ENCODE peak calls at places on chromosomes 12 and 14, in six cellular contexts. One of them, this sample, is unnamed.
A peak's percentile ranks its signal among the peaks of the same experiment; 100 is the strongest.

GRCh38 chr14:69535230-69535848 is 39.3 kb downstream of the CCDC177 start:
- DNase-seq in ovary: peak; percentile 28
- DNase-seq in NB4: no peak
- DNase-seq in stomach: peak; percentile 37
- DNase-seq in uterus: no peak
- DNase-seq in OCI-LY7: no peak
- DNase-seq in this sample: no peak

GRCh38 chr12:127712561-127712960 is 554.4 kb upstream of the TMEM132C start:
- DNase-seq in ovary: no peak
- DNase-seq in NB4: no peak
- DNase-seq in stomach: no peak
- DNase-seq in uterus: no peak
- DNase-seq in OCI-LY7: no peak
- DNase-seq in this sample: no peak

GRCh38 chr12:67661311-67662011 is 12.9 kb downstream of the DYRK2 start:
- DNase-seq in ovary: no peak
- DNase-seq in NB4: peak; percentile 79
- DNase-seq in stomach: no peak
- DNase-seq in uterus: no peak
- DNase-seq in OCI-LY7: no peak
- DNase-seq in this sample: no peak

GRCh38 chr12:20421338-20421890 is 53.1 kb downstream of the PDE3A start:
- DNase-seq in ovary: no peak
- DNase-seq in NB4: peak; percentile 28
- DNase-seq in stomach: no peak
- DNase-seq in uterus: no peak
- DNase-seq in OCI-LY7: no peak
- DNase-seq in this sample: peak; percentile 1

GRCh38 chr12:80411787-80412186 is 32.2 kb upstream of the PTPRQ start:
- DNase-seq in ovary: no peak
- DNase-seq in NB4: no peak
- DNase-seq in stomach: no peak
- DNase-seq in uterus: no peak
- DNase-seq in OCI-LY7: no peak
- DNase-seq in this sample: peak; percentile 15

GRCh38 chr14:103188691-103189480 is 65.6 kb downstream of the TNFAIP2 start:
- DNase-seq in ovary: peak; percentile 67
- DNase-seq in NB4: no peak
- DNase-seq in stomach: peak; percentile 37
- DNase-seq in uterus: peak; percentile 60
- DNase-seq in OCI-LY7: no peak
- DNase-seq in this sample: peak; percentile 38

GRCh38 chr12:39892146-39892545 is 213.7 kb downstream of the SLC2A13 start:
- DNase-seq in ovary: no peak
- DNase-seq in NB4: peak; percentile 60
- DNase-seq in stomach: no peak
- DNase-seq in uterus: no peak
- DNase-seq in OCI-LY7: no peak
- DNase-seq in this sample: no peak

GRCh38 chr12:4215862-4216541 is 57.6 kb upstream of the CCND2 start:
- DNase-seq in ovary: no peak
- DNase-seq in NB4: no peak
- DNase-seq in stomach: no peak
- DNase-seq in uterus: no peak
- DNase-seq in OCI-LY7: no peak
- DNase-seq in this sample: no peak

GRCh38 chr14:99559286-99559990 is 44.6 kb downstream of the CCDC85C start:
- DNase-seq in ovary: no peak
- DNase-seq in NB4: no peak
- DNase-seq in stomach: no peak
- DNase-seq in uterus: no peak
- DNase-seq in OCI-LY7: no peak
- DNase-seq in this sample: no peak

GRCh38 chr12:1791104-1791927 is 29.0 kb upstream of the LRTM2 start:
- DNase-seq in ovary: peak; percentile 58
- DNase-seq in NB4: peak; percentile 81
- DNase-seq in stomach: peak; percentile 77
- DNase-seq in uterus: peak; percentile 75
- DNase-seq in OCI-LY7: peak; percentile 78
- DNase-seq in this sample: no peak

GRCh38 chr12:7853557-7853956 is 19.2 kb downstream of the SLC2A14 start:
- DNase-seq in ovary: no peak
- DNase-seq in NB4: no peak
- DNase-seq in stomach: no peak
- DNase-seq in uterus: no peak
- DNase-seq in OCI-LY7: no peak
- DNase-seq in this sample: no peak

GRCh38 chr14:64438181-64438839 is 27.0 kb upstream of the AKAP5 start:
- DNase-seq in ovary: no peak
- DNase-seq in NB4: no peak
- DNase-seq in stomach: no peak
- DNase-seq in uterus: no peak
- DNase-seq in OCI-LY7: no peak
- DNase-seq in this sample: no peak

GRCh38 chr12:115185529-115185928 is 501.6 kb upstream of the TBX3 start:
- DNase-seq in ovary: no peak
- DNase-seq in NB4: no peak
- DNase-seq in stomach: no peak
- DNase-seq in uterus: no peak
- DNase-seq in OCI-LY7: no peak
- DNase-seq in this sample: no peak

GRCh38 chr14:71267691-71268090 is 360.4 kb downstream of the PCNX1 start:
- DNase-seq in ovary: no peak
- DNase-seq in NB4: no peak
- DNase-seq in stomach: no peak
- DNase-seq in uterus: no peak
- DNase-seq in OCI-LY7: no peak
- DNase-seq in this sample: no peak

GRCh38 chr12:108567388-108567787 is 5.0 kb downstream of the ISCU start:
- DNase-seq in ovary: no peak
- DNase-seq in NB4: no peak
- DNase-seq in stomach: no peak
- DNase-seq in uterus: no peak
- DNase-seq in OCI-LY7: no peak
- DNase-seq in this sample: no peak

GRCh38 chr14:67934087-67934486 is 114.5 kb downstream of the RAD51B start:
- DNase-seq in ovary: no peak
- DNase-seq in NB4: peak; percentile 66
- DNase-seq in stomach: no peak
- DNase-seq in uterus: peak; percentile 63
- DNase-seq in OCI-LY7: peak; percentile 73
- DNase-seq in this sample: no peak

GRCh38 chr12:108622425-108622824 is 11.3 kb downstream of the SELPLG start:
- DNase-seq in ovary: no peak
- DNase-seq in NB4: peak; percentile 68
- DNase-seq in stomach: no peak
- DNase-seq in uterus: no peak
- DNase-seq in OCI-LY7: peak; percentile 61
- DNase-seq in this sample: no peak

GRCh38 chr14:53462931-53463778 is 310.0 kb upstream of the DDHD1 start:
- DNase-seq in ovary: no peak
- DNase-seq in NB4: no peak
- DNase-seq in stomach: no peak
- DNase-seq in uterus: no peak
- DNase-seq in OCI-LY7: no peak
- DNase-seq in this sample: no peak

GRCh38 chr12:11576104-11576503 is 73.4 kb upstream of the ETV6 start:
- DNase-seq in ovary: no peak
- DNase-seq in NB4: peak; percentile 41
- DNase-seq in stomach: no peak
- DNase-seq in uterus: no peak
- DNase-seq in OCI-LY7: no peak
- DNase-seq in this sample: peak; percentile 54

GRCh38 chr12:54172102-54172630 is 16.6 kb downstream of the SMUG1 start:
- DNase-seq in ovary: no peak
- DNase-seq in NB4: no peak
- DNase-seq in stomach: no peak
- DNase-seq in uterus: no peak
- DNase-seq in OCI-LY7: no peak
- DNase-seq in this sample: no peak

GRCh38 chr12:54169036-54169435 is 19.7 kb downstream of the SMUG1 start:
- DNase-seq in ovary: no peak
- DNase-seq in NB4: no peak
- DNase-seq in stomach: no peak
- DNase-seq in uterus: no peak
- DNase-seq in OCI-LY7: no peak
- DNase-seq in this sample: no peak

GRCh38 chr12:54175130-54175963 is 13.4 kb downstream of the SMUG1 start:
- DNase-seq in ovary: no peak
- DNase-seq in NB4: peak; percentile 72
- DNase-seq in stomach: peak; percentile 37
- DNase-seq in uterus: no peak
- DNase-seq in OCI-LY7: peak; percentile 20
- DNase-seq in this sample: no peak

GRCh38 chr12:54173906-54174471 is 14.8 kb downstream of the SMUG1 start:
- DNase-seq in ovary: no peak
- DNase-seq in NB4: no peak
- DNase-seq in stomach: no peak
- DNase-seq in uterus: no peak
- DNase-seq in OCI-LY7: no peak
- DNase-seq in this sample: no peak

DNA sequence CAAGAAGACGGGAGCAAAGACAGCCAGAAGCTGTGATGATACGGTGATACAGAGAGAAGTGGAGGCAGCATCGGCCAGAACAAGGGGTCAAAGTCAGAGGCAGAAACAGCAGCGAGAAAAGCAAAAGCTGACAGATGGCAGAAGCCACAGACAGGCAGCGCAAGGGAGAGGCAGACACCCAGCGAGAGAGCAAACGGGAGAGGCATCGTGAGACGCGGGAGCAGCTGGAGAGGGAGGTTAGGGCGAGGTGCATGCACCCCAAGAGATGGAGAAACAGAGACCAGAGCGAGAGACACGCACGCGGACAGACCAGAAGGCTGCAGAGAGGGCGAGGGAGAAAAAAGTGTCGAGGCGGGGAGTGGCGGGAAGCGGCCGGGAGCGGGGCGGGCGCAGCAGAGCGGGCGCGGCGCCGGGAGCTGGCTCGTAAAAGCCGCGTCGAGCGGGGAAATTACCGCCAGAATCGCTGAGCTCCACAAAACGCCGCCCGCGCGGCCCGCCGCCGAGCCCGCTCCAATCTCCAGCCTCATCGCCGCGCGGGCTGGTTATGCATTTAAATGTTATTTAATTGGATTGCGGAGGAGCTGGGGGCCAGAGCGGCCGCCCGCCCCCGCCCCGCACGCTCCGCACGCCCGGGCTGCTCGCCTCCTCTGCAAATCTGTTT is 15.6 kb downstream of the SMUG1 start:
- DNase-seq in ovary: peak; percentile 57
- DNase-seq in NB4: peak; percentile 47
- DNase-seq in stomach: peak; percentile 52
- DNase-seq in uterus: no peak
- DNase-seq in OCI-LY7: no peak
- DNase-seq in this sample: peak; percentile 20
- TF ChIP-seq CTCF in ovary: no peak
- TF ChIP-seq CTCF in NB4: no peak
- TF ChIP-seq CTCF in stomach: no peak
- TF ChIP-seq CTCF in uterus: no peak
- TF ChIP-seq CTCF in OCI-LY7: no peak
- TF ChIP-seq CTCF in this sample: no peak

DNA sequence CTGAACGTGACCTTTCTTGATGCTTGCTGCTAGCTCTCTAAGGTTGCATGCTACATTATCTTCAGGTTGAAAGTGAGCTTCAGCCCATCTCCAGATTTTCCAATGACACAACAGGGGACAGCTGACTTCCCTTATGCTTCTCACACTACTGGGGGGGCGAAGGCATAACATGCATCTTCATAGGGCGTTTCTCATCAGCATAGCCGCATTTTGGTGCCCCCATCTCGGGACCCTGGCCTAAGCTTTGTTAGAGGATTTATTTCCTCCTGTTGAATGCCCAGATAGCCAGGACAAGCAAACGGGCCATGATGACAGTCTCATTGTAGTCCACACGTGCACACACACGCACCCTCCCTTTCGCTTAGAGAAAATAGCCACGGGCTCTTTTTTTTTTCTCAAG is 30.7 kb downstream of the SSPN start:
- DNase-seq in ovary: no peak
- DNase-seq in NB4: no peak
- DNase-seq in stomach: no peak
- DNase-seq in uterus: no peak
- DNase-seq in OCI-LY7: no peak
- DNase-seq in this sample: no peak
- H3K4me3 ChIP-seq in ovary: peak overlapping the region; percentile 43
- H3K4me3 ChIP-seq in NB4: no peak overlapping the region
- H3K4me3 ChIP-seq in stomach: peak overlapping the region; percentile 45
- H3K4me3 ChIP-seq in uterus: no peak overlapping the region
- H3K4me3 ChIP-seq in OCI-LY7: no peak overlapping the region
- H3K4me3 ChIP-seq in this sample: no peak overlapping the region

GRCh38 chr14:92787554-92787953 is 6.6 kb upstream of the GOLGA5 start:
- DNase-seq in ovary: no peak
- DNase-seq in NB4: no peak
- DNase-seq in stomach: no peak
- DNase-seq in uterus: no peak
- DNase-seq in OCI-LY7: no peak
- DNase-seq in this sample: no peak

GRCh38 chr14:92786427-92786756 is 7.7 kb upstream of the GOLGA5 start:
- DNase-seq in ovary: no peak
- DNase-seq in NB4: no peak
- DNase-seq in stomach: no peak
- DNase-seq in uterus: no peak
- DNase-seq in OCI-LY7: no peak
- DNase-seq in this sample: no peak

GRCh38 chr14:92783813-92784431 is 10.2 kb upstream of the GOLGA5 start:
- DNase-seq in ovary: no peak
- DNase-seq in NB4: peak; percentile 57
- DNase-seq in stomach: no peak
- DNase-seq in uterus: peak; percentile 34
- DNase-seq in OCI-LY7: peak; percentile 74
- DNase-seq in this sample: peak; percentile 32

GRCh38 chr14:92789457-92790089 is 4.5 kb upstream of the GOLGA5 start:
- DNase-seq in ovary: no peak
- DNase-seq in NB4: no peak
- DNase-seq in stomach: no peak
- DNase-seq in uterus: no peak
- DNase-seq in OCI-LY7: peak; percentile 20
- DNase-seq in this sample: no peak

GRCh38 chr14:92785601-92786426 is 8.3 kb upstream of the GOLGA5 start:
- DNase-seq in ovary: peak; percentile 54
- DNase-seq in NB4: peak; percentile 56
- DNase-seq in stomach: peak; percentile 55
- DNase-seq in uterus: peak; percentile 57
- DNase-seq in OCI-LY7: no peak
- DNase-seq in this sample: no peak
- TF ChIP-seq CTCF in ovary: no peak
- TF ChIP-seq CTCF in NB4: no peak
- TF ChIP-seq CTCF in stomach: no peak
- TF ChIP-seq CTCF in uterus: no peak
- TF ChIP-seq CTCF in OCI-LY7: no peak
- TF ChIP-seq CTCF in this sample: no peak

DNA sequence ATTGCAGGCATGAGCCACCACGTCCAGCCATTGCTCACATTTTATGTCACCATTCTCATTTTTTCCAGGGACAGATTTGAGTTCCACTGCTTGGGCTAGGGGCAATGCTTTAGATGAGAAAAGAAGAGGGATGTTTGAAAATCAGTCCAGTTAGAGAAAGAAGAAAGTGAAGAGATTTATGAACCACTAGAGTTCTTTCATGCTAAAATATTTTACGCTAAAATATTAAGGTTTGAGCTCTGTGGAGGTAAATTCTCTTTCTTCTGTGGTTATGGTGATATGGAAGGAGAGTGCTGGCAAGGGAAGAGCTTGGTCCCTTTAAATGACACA is 21.5 kb downstream of the CFL2 start:
- DNase-seq in ovary: no peak
- DNase-seq in NB4: no peak
- DNase-seq in stomach: no peak
- DNase-seq in uterus: no peak
- DNase-seq in OCI-LY7: no peak
- DNase-seq in this sample: no peak
- H3K4me3 ChIP-seq in ovary: peak overlapping the region; percentile 17
- H3K4me3 ChIP-seq in NB4: no peak overlapping the region
- H3K4me3 ChIP-seq in stomach: peak overlapping the region; percentile 41
- H3K4me3 ChIP-seq in uterus: peak overlapping the region; percentile 15
- H3K4me3 ChIP-seq in OCI-LY7: no peak overlapping the region
- H3K4me3 ChIP-seq in this sample: no peak overlapping the region

This sample was measured in GM06990.